ENCODE peak calls at places on chromosomes 11 and 22, in ten cellular contexts. E is CD8-positive, alpha-beta T cell; O is AG08396; W is NCI-H1105; L is HS-27A; Q is astrocyte of the cerebellum; K is T-helper 17 cell; I is brain microvascular endothelial cell; A is stimulated activated CD8-positive, alpha-beta memory T cell treated with anti-CD3 and anti-CD28 coated beads, Interleukin-15, amount 100 ng/mL, for 1 hour; U is NCI-H1092. P is an unnamed sample.

GRCh38 chr11:100870138-100870537 is 183.1 kb downstream of the ARHGAP42 start:
- DNase-seq in E (no peak), O (no peak), W (no peak), L (no peak), Q (no peak), K (no peak), I (no peak), A (no peak), U (no peak), P (no peak)

GRCh38 chr11:92976681-92977080 is 7.2 kb downstream of the MTNR1B start:
- DNase-seq in E (no peak), O (no peak), W (no peak), L (no peak), Q (no peak), K (no peak), I (no peak), A (no peak), U (no peak), P (no peak)

GRCh38 chr11:118604566-118604965 is 2.8 kb upstream of the PHLDB1 start:
- DNase-seq in E (no peak), O (no peak), W (no peak), L (no peak), Q (no peak), K (no peak), I (no peak), A (no peak), U (no peak), P (no peak)

GRCh38 chr11:26778000-26778757 is 56.3 kb upstream of the SLC5A12 start:
- DNase-seq in E (no peak), O (peak), W (no peak), L (no peak), Q (peak), K (no peak), I (no peak), A (no peak), U (no peak), P (no peak)

GRCh38 chr11:65851083-65851579 is 6.8 kb downstream of the CFL1 start:
- DNase-seq in E (peak), O (no peak), W (no peak), L (no peak), Q (no peak), K (no peak), I (no peak), A (no peak), U (no peak), P (no peak)

GRCh38 chr22:35308480-35308945 is 8.8 kb downstream of the TOM1 start:
- DNase-seq in E (no peak), O (no peak), W (no peak), L (no peak), Q (no peak), K (no peak), I (no peak), A (no peak), U (no peak), P (no peak)

GRCh38 chr11:15157181-15157580 is 42.5 kb downstream of the INSC start:
- DNase-seq in E (no peak), O (peak), W (no peak), L (no peak), Q (peak), K (no peak), I (peak), A (no peak), U (no peak), P (no peak)

GRCh38 chr22:29270475-29271271 is 2.6 kb downstream of the EWSR1 start:
- DNase-seq in E (no peak), O (no peak), W (no peak), L (no peak), Q (no peak), K (no peak), I (peak), A (no peak), U (no peak), P (no peak)

GRCh38 chr22:23302171-23303002 is 122.1 kb downstream of the BCR start:
- DNase-seq in E (no peak), O (no peak), W (no peak), L (no peak), Q (no peak), K (no peak), I (peak), A (no peak), U (no peak), P (peak)

GRCh38 chr11:1299621-1300020 is 9.8 kb downstream of the TOLLIP start:
- DNase-seq in E (peak), O (no peak), W (no peak), L (no peak), Q (no peak), K (no peak), I (no peak), A (no peak), U (no peak), P (peak)

GRCh38 chr11:129973068-129973467 is 29.6 kb downstream of the PRDM10 start:
- DNase-seq in E (no peak), O (no peak), W (no peak), L (no peak), Q (no peak), K (no peak), I (no peak), A (no peak), U (no peak), P (no peak)

GRCh38 chr22:44245438-44245837 is 64.7 kb downstream of the PARVG start:
- DNase-seq in E (peak), O (no peak), W (no peak), L (no peak), Q (no peak), K (no peak), I (no peak), A (no peak), U (no peak), P (no peak)

GRCh38 chr11:76670475-76671235 is at the start of gene LRRC32:
- DNase-seq in E (no peak), O (peak), W (no peak), L (no peak), Q (no peak), K (no peak), I (no peak), A (no peak), U (no peak), P (peak)

GRCh38 chr11:67382481-67383136 is 9.2 kb upstream of the RAD9A start:
- DNase-seq in E (peak), O (peak), W (peak), L (no peak), Q (no peak), K (peak), I (peak), A (peak), U (peak), P (peak)

GRCh38 chr11:59668188-59668949 is 468 bp downstream of the PATL1 start:
- DNase-seq in E (no peak), O (peak), W (no peak), L (peak), Q (no peak), K (peak), I (peak), A (peak), U (no peak), P (peak)

GRCh38 chr11:69159153-69159850 is 3.6 kb downstream of the SMIM38 start:
- DNase-seq in E (no peak), O (no peak), W (no peak), L (no peak), Q (no peak), K (no peak), I (no peak), A (no peak), U (no peak), P (no peak)

GRCh38 chr11:9825315-9825714 is 161.4 kb downstream of the SWAP70 start:
- DNase-seq in E (no peak), O (no peak), W (no peak), L (no peak), Q (no peak), K (no peak), I (no peak), A (no peak), U (no peak), P (no peak)

GRCh38 chr11:33257897-33258630 is 883 bp downstream of the HIPK3 start:
- DNase-seq in E (peak), O (peak), W (peak), L (peak), Q (no peak), K (peak), I (peak), A (peak), U (peak), P (peak)

GRCh38 chr11:92702771-92703170 is 266.7 kb upstream of the MTNR1B start:
- DNase-seq in E (no peak), O (no peak), W (no peak), L (no peak), Q (no peak), K (no peak), I (peak), A (no peak), U (no peak), P (no peak)

GRCh38 chr11:58513747-58514367 is 6.0 kb upstream of the OR5B21 start:
- DNase-seq in E (no peak), O (peak), W (peak), L (no peak), Q (peak), K (no peak), I (peak), A (no peak), U (no peak), P (no peak)

GRCh38 chr22:23915230-23915754 is 21.1 kb downstream of the MIF start:
- DNase-seq in E (peak), O (no peak), W (no peak), L (no peak), Q (no peak), K (no peak), I (no peak), A (no peak), U (no peak), P (no peak)

GRCh38 chr22:39419096-39419495 is 19.5 kb downstream of the TAB1 start:
- DNase-seq in E (no peak), O (no peak), W (no peak), L (no peak), Q (no peak), K (no peak), I (no peak), A (no peak), U (no peak), P (no peak)

GRCh38 chr11:8765294-8765693 is 82.7 kb downstream of the RPL27A start:
- DNase-seq in E (no peak), O (peak), W (no peak), L (no peak), Q (no peak), K (no peak), I (peak), A (no peak), U (no peak), P (no peak)

GRCh38 chr22:50317674-50318073 is 9.1 kb downstream of the DENND6B start:
- DNase-seq in E (no peak), O (no peak), W (no peak), L (no peak), Q (no peak), K (no peak), I (no peak), A (no peak), U (no peak), P (no peak)

GRCh38 chr11:89405629-89406028 is 85.5 kb downstream of the NOX4 start:
- DNase-seq in E (no peak), O (no peak), W (peak), L (no peak), Q (no peak), K (no peak), I (no peak), A (no peak), U (no peak), P (no peak)

GRCh38 chr22:20271114-20271994 is 3.2 kb upstream of the RTN4R start:
- DNase-seq in E (no peak), O (no peak), W (no peak), L (no peak), Q (no peak), K (no peak), I (no peak), A (no peak), U (no peak), P (no peak)

GRCh38 chr11:86805873-86806310 is 5.5 kb downstream of the PRSS23 start:
- DNase-seq in E (no peak), O (no peak), W (no peak), L (no peak), Q (no peak), K (no peak), I (no peak), A (no peak), U (no peak), P (no peak)

GRCh38 chr22:20551805-20552449 is 44.5 kb downstream of the MED15 start:
- DNase-seq in E (peak), O (no peak), W (no peak), L (no peak), Q (no peak), K (no peak), I (no peak), A (no peak), U (peak), P (no peak)

GRCh38 chr11:103875855-103876510 is 160.5 kb upstream of the DDI1 start:
- DNase-seq in E (no peak), O (no peak), W (no peak), L (no peak), Q (no peak), K (no peak), I (no peak), A (no peak), U (no peak), P (no peak)

GRCh38 chr22:19802001-19802880 is 41.7 kb downstream of the TBX1 start:
- DNase-seq in E (no peak), O (no peak), W (no peak), L (no peak), Q (no peak), K (no peak), I (no peak), A (no peak), U (no peak), P (peak)

GRCh38 chr22:17164392-17165024 is 5.4 kb upstream of the HDHD5 start:
- DNase-seq in E (no peak), O (peak), W (no peak), L (no peak), Q (no peak), K (no peak), I (no peak), A (no peak), U (no peak), P (no peak)

GRCh38 chr11:63687845-63688244 is 6.5 kb downstream of the RTN3 start:
- DNase-seq in E (no peak), O (no peak), W (no peak), L (no peak), Q (no peak), K (no peak), I (no peak), A (no peak), U (no peak), P (no peak)

P was measured in right lobe of liver.